ENCODE peak calls at places on chromosomes 11 and 22, in eight cellular contexts. V is adrenal gland; M is IMR-90; K is cardiac muscle cell; W is OCI-LY7; E is naive thymus-derived CD4-positive, alpha-beta T cell; I is HAP-1; G is GM23248. C is an unnamed sample.
A peak's percentile ranks its signal among the peaks of the same experiment; 100 is the strongest.

GRCh38 chr11:82474876-82475275 is 258.8 kb downstream of the FAM181B start:
- DNase-seq in G (no peak), W (no peak), V (no peak), I (no peak), E (no peak), K (no peak), M (no peak), C (no peak)

GRCh38 chr11:116329354-116330090 is 443.3 kb downstream of the BUD13 start:
- DNase-seq in I (no peak), E (no peak), M (no peak), W (no peak), V (no peak), G (no peak), K (no peak), C (no peak)

GRCh38 chr11:74683279-74683871 is 47.9 kb downstream of the CHRDL2 start:
- DNase-seq in G (peak; percentile 70), M (no peak), W (no peak), E (no peak), V (peak; percentile 20), K (no peak), I (no peak), C (no peak)

GRCh38 chr11:9473408-9473807 is 12.6 kb downstream of the ZNF143 start:
- DNase-seq in E (no peak), V (no peak), K (no peak), G (no peak), W (no peak), M (no peak), I (no peak), C (no peak)

GRCh38 chr22:34122064-34122463 is 201.8 kb upstream of the LARGE1 start:
- DNase-seq in M (no peak), K (no peak), W (no peak), G (no peak), I (no peak), E (no peak), V (no peak), C (no peak)

GRCh38 chr11:72678524-72678923 is 4.3 kb upstream of the PDE2A start:
- DNase-seq in G (no peak), I (no peak), W (peak; percentile 16), E (no peak), K (no peak), M (no peak), V (no peak), C (no peak)

GRCh38 chr11:102448869-102449224 is 3.7 kb downstream of the TMEM123 start:
- DNase-seq in V (no peak), E (no peak), I (no peak), M (no peak), G (no peak), W (no peak), K (no peak), C (no peak)

GRCh38 chr11:86663741-86664140 is 8.7 kb downstream of the ME3 start:
- DNase-seq in K (no peak), I (no peak), G (no peak), W (no peak), M (no peak), V (no peak), E (no peak), C (no peak)

GRCh38 chr11:112499153-112499907 is 238.7 kb upstream of the PLET1 start:
- DNase-seq in E (no peak), W (no peak), K (no peak), M (no peak), V (no peak), G (no peak), I (no peak), C (no peak)

GRCh38 chr22:21641417-21641794 is 696 bp upstream of the SDF2L1 start:
- DNase-seq in E (no peak), M (peak; percentile 55), I (peak; percentile 28), G (peak; percentile 74), V (peak; percentile 63), K (peak; percentile 68), W (no peak), C (no peak)

GRCh38 chr11:35077709-35078695 is 61.0 kb upstream of the CD44 start:
- DNase-seq in G (peak; percentile 85), M (peak; percentile 84), E (peak; percentile 83), K (no peak), I (no peak), V (no peak), W (peak; percentile 85), C (peak; percentile 72)

GRCh38 chr22:46370584-46371373 is 35.3 kb downstream of the TRMU start:
- DNase-seq in V (no peak), W (no peak), E (no peak), K (no peak), G (no peak), M (no peak), I (no peak), C (peak; percentile 81)

GRCh38 chr11:35413568-35413967 is 5.8 kb downstream of the SLC1A2 start:
- DNase-seq in E (no peak), V (no peak), W (no peak), M (no peak), G (no peak), K (no peak), I (no peak), C (no peak)

GRCh38 chr22:42297778-42298177 is 27.3 kb upstream of the TCF20 start:
- DNase-seq in W (peak; percentile 51), K (no peak), E (no peak), I (no peak), M (no peak), V (no peak), G (no peak), C (no peak)
- H3K4me1 ChIP-seq in W (peaks cover 91% of the 10 kb centered on the region), K (peaks cover 17% of the 10 kb centered on the region), E (peaks cover 82% of the 10 kb centered on the region), I (peaks cover 5% of the 10 kb centered on the region), M (peaks cover 2% of the 10 kb centered on the region), V (no peaks in the 10 kb centered on the region), G (no peaks in the 10 kb centered on the region), C (peaks cover 81% of the 10 kb centered on the region)

DNA sequence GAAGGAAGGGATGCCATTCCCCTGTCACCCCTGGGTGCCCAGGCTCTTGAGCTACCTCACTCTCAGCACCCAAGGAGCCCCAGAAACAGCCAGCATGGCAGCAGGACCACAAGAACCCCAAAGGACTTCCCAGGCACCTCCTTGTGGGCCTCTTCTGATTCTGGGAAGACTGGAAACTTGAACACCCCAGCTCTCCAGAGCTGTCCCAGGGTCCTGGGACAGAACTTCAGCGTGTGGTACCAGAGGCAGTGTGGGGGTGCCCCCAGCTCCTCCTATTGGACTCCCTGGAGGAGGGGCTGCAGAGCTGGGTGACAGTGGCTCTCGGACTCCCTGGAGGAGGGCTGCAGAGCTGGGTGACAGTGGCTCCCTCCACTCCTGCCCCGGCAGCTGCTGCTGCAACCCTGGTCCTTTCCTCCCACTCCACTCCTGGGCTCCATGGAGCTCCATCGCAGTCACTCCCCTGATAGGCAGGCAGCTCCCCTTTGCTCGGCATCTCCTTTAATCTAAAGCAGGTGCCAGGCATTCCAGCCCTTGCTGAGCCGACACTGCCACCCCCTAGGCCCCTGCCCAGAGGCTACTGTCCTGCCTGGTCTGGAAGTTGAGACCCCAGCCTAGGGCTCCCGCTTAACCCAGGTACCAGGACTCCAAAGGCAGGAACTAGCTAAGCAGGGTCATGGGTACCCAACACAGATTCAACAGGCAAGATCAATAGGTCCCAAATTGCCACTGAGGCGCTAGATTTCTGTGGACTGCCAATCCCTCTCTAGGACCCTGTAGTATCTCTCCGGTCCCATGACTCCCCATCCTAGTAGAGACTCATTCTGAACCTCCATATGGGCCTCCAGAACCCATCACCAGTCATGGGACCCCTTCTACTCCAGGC is 2.7 kb downstream of the BCL9L start:
- DNase-seq in I (no peak), V (no peak), G (peak; percentile 45), E (no peak), W (no peak), M (no peak), K (no peak), C (peak; percentile 53)
- H3K4me1 ChIP-seq in I (peaks cover 51% of the 10 kb centered on the region), V (peaks cover 61% of the 10 kb centered on the region), G (peaks cover 44% of the 10 kb centered on the region), E (peaks cover 36% of the 10 kb centered on the region), W (peaks cover 75% of the 10 kb centered on the region), M (peaks cover 26% of the 10 kb centered on the region), K (peaks cover 54% of the 10 kb centered on the region), C (peaks cover 47% of the 10 kb centered on the region)

GRCh38 chr11:69401715-69402114 is 79.7 kb upstream of the LINC01488 start:
- DNase-seq in M (no peak), K (no peak), I (no peak), E (no peak), W (no peak), G (no peak), V (no peak), C (no peak)

GRCh38 chr11:69403556-69404215 is 77.8 kb upstream of the LINC01488 start:
- DNase-seq in I (no peak), K (no peak), M (peak; percentile 82), G (peak; percentile 53), W (no peak), E (no peak), V (no peak), C (no peak)

GRCh38 chr11:69400140-69400539 is 81.3 kb upstream of the LINC01488 start:
- DNase-seq in G (no peak), I (no peak), K (no peak), W (no peak), V (no peak), M (no peak), E (no peak), C (no peak)

GRCh38 chr11:69400769-69401590 is 80.5 kb upstream of the LINC01488 start:
- DNase-seq in E (no peak), G (no peak), I (no peak), V (no peak), M (no peak), K (no peak), W (no peak), C (no peak)

DNA sequence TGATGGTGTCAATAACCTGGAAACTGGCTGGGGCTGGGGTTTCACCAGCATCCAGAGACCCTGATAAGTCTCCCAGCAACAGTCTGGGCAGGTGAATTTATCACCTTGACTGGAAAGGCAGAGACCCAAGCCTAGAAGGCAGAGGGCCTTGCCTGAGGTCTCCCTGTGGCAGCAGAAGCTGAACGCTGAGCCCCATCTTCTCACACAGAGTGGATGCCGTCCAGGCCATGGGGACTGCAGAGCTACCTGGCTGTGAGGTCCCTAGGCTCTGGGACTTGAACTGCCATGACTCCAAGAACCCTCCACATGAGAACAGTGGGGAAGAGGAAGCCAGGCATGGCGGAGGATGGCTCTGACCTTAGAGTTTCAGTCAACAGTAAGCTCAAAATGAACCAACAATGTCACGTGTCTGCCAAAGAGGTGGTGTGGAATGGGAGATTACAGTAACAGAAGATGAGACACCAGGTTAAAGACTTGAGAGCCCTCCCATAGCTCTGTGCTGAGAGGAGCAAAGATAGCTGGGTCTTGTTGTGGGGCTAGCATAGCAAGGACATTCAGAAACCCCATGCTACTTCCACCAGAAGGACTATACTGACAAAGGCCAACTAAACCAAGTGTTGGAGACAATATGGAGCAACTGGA is 79.1 kb upstream of the LINC01488 start:
- DNase-seq in W (no peak), M (no peak), K (no peak), V (no peak), E (no peak), G (no peak), I (no peak), C (no peak)
- H3K4me1 ChIP-seq in W (no peaks in the 10 kb centered on the region), M (peaks cover 14% of the 10 kb centered on the region), K (peaks cover 11% of the 10 kb centered on the region), V (no peaks in the 10 kb centered on the region), E (no peaks in the 10 kb centered on the region), G (peaks cover 15% of the 10 kb centered on the region), I (no peaks in the 10 kb centered on the region), C (no peaks in the 10 kb centered on the region)

GRCh38 chr11:114187173-114187572 is 109.0 kb upstream of the NNMT start:
- DNase-seq in I (no peak), G (no peak), W (peak; percentile 66), E (no peak), V (no peak), M (no peak), K (no peak), C (no peak)
- H3K4me1 ChIP-seq in I (no peaks in the 10 kb centered on the region), G (no peaks in the 10 kb centered on the region), W (peaks cover 26% of the 10 kb centered on the region), E (peaks cover 24% of the 10 kb centered on the region), V (no peaks in the 10 kb centered on the region), M (no peaks in the 10 kb centered on the region), K (peaks cover 25% of the 10 kb centered on the region), C (peaks cover 24% of the 10 kb centered on the region)